ENCODE peak calls at places on chromosomes 12 and 14, in six cellular contexts. V is GM12878, P is cardiac fibroblast, A is endothelial cell, X is WTC11, U is BE2C. D is an unnamed sample.

GRCh38 chr12:6039894-6040601 is 84.4 kb downstream of the VWF start:
- DNase-seq in V (no peak), P (peak; percentile 82), A (peak; percentile 65), X (peak; percentile 60), U (peak; percentile 72), D (peak; percentile 71)

GRCh38 chr12:109730306-109731145 is 16.9 kb downstream of the FAM222A start:
- DNase-seq in V (no peak), P (no peak), A (no peak), X (no peak), U (peak; percentile 8), D (no peak)

GRCh38 chr12:28086521-28086920 is 103.7 kb upstream of the CCDC91 start:
- DNase-seq in V (no peak), P (no peak), A (no peak), X (no peak), U (no peak), D (no peak)

GRCh38 chr14:53190938-53191337 is 37.8 kb upstream of the DDHD1 start:
- DNase-seq in V (no peak), P (peak; percentile 35), A (no peak), X (no peak), U (no peak), D (no peak)

GRCh38 chr12:66011731-66012130 is 118.8 kb downstream of the LLPH start:
- DNase-seq in V (no peak), P (peak; percentile 54), A (no peak), X (no peak), U (no peak), D (no peak)

GRCh38 chr12:108633534-108634224 is at the start of gene SELPLG:
- DNase-seq in V (peak; percentile 99), P (no peak), A (no peak), X (no peak), U (no peak), D (no peak)

GRCh38 chr12:68788554-68789143 is 19.3 kb upstream of the MDM2 start:
- DNase-seq in V (no peak), P (no peak), A (no peak), X (no peak), U (no peak), D (no peak)

GRCh38 chr12:131085125-131085815 is 131.6 kb downstream of the ADGRD1 start:
- DNase-seq in V (no peak), P (no peak), A (no peak), X (peak; percentile 5), U (peak; percentile 2), D (no peak)

GRCh38 chr14:31717294-31718085 is 156.3 kb downstream of the NUBPL start:
- DNase-seq in V (no peak), P (peak; percentile 24), A (no peak), X (no peak), U (no peak), D (no peak)

GRCh38 chr12:17342381-17342961 is 736.5 kb upstream of the LMO3 start:
- DNase-seq in V (no peak), P (no peak), A (no peak), X (no peak), U (no peak), D (no peak)

GRCh38 chr12:107992870-107993451 is 136.1 kb upstream of the WSCD2 start:
- DNase-seq in V (peak; percentile 2), P (peak; percentile 14), A (peak; percentile 49), X (peak; percentile 33), U (peak; percentile 52), D (peak; percentile 44)

GRCh38 chr14:102952276-102952675 is 29.8 kb downstream of the AMN start:
- DNase-seq in V (no peak), P (no peak), A (no peak), X (no peak), U (no peak), D (no peak)

GRCh38 chr14:24425704-24426103 is 3.8 kb downstream of the CBLN3 start:
- DNase-seq in V (no peak), P (peak; percentile 91), A (no peak), X (no peak), U (no peak), D (no peak)

GRCh38 chr14:41280745-41281144 is 325.9 kb upstream of the LRFN5 start:
- DNase-seq in V (no peak), P (peak; percentile 26), A (peak; percentile 5), X (no peak), U (no peak), D (no peak)

GRCh38 chr12:1811281-1811947 is 9.0 kb upstream of the LRTM2 start:
- DNase-seq in V (no peak), P (peak; percentile 36), A (no peak), X (no peak), U (no peak), D (no peak)

GRCh38 chr14:26856832-26857508 is 259.1 kb upstream of the NOVA1 start:
- DNase-seq in V (no peak), P (peak; percentile 63), A (no peak), X (no peak), U (no peak), D (no peak)

GRCh38 chr14:56659964-56660551 is 80.5 kb downstream of the TMEM260 start:
- DNase-seq in V (no peak), P (peak; percentile 63), A (no peak), X (no peak), U (no peak), D (no peak)

GRCh38 chr14:91103116-91103515 is 10.8 kb upstream of the DGLUCY start:
- DNase-seq in V (no peak), P (peak; percentile 48), A (no peak), X (no peak), U (no peak), D (no peak)

GRCh38 chr12:94867066-94867855 is 136.2 kb downstream of the NDUFA12 start:
- DNase-seq in V (no peak), P (no peak), A (no peak), X (no peak), U (no peak), D (no peak)

GRCh38 chr12:47033081-47033480 is 46.3 kb upstream of the PCED1B start:
- DNase-seq in V (no peak), P (peak; percentile 48), A (no peak), X (peak; percentile 12), U (no peak), D (no peak)

GRCh38 chr14:64416348-64416932 is 28.3 kb downstream of the MTHFD1 start:
- DNase-seq in V (no peak), P (peak; percentile 31), A (no peak), X (no peak), U (no peak), D (no peak)

GRCh38 chr14:98507269-98507668 is 764.7 kb downstream of the BCL11B start:
- DNase-seq in V (no peak), P (no peak), A (no peak), X (no peak), U (no peak), D (no peak)

DNA sequence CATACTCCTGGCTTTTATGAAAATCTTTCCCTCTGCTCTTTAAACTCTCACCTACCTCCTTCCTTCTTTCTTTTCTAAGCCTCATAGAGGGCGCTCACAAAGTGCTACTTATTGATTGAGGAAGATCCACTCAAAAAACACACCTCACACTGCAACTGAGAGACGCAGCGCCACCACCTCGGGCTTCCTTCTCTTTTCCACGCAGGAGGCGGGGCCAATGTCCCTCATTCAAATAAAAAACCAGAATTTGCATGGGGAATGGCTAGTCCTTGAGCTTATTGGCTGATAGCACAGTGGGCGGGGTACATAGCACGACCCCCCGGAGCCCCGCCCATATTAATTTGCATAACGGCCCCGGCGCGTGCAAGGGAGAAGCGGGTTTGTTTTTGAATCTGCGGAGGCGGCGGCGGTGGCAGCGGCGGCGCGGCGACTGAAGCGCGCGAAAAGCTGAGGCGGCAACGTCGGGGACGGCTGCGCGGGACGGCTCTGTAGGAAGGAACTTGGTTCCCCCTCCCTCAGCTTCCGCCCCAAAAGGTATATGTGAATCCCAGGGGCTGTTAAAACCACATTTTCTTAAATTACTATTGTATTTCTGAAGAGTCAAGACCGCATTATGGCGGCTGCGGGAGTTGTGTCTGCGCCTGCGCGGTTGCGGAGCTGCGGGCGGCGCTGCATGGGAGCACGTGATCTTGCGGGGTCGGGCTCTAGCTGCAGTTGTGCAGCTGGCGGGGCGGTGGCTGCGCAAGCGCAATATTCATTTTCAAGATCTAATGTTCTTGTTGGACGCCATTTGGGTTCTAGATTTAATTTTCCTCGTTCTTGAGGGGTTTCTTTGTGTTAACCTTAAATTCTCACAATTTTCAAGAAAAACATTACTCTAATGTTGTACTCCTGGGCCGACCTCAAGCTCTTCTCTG is at the start of gene ATF7IP:
- DNase-seq in V (peak; percentile 83), P (peak; percentile 99), A (peak; percentile 93), X (peak; percentile 95), U (peak; percentile 96), D (peak; percentile 90)
- TF ChIP-seq CTCF in V (peak; percentile 27), P (peak; percentile 29), A (no peak), X (no peak), U (peak; percentile 36), D (no peak)

GRCh38 chr14:36662258-36662542 is 540 bp downstream of the PAX9 start:
- DNase-seq in V (no peak), P (no peak), A (no peak), X (no peak), U (no peak), D (no peak)

GRCh38 chr14:36664322-36665193 is 2.9 kb downstream of the PAX9 start:
- DNase-seq in V (no peak), P (no peak), A (no peak), X (no peak), U (no peak), D (no peak)

GRCh38 chr14:36661506-36662257 is at the start of gene PAX9:
- DNase-seq in V (peak; percentile 23), P (peak; percentile 36), A (peak; percentile 89), X (peak; percentile 96), U (peak; percentile 43), D (peak; percentile 92)

GRCh38 chr14:36663404-36664321 is 2.0 kb downstream of the PAX9 start:
- DNase-seq in V (no peak), P (no peak), A (no peak), X (peak; percentile 66), U (no peak), D (peak; percentile 57)

GRCh38 chr14:36662543-36663403 is 1.1 kb downstream of the PAX9 start:
- DNase-seq in V (no peak), P (no peak), A (peak; percentile 44), X (peak; percentile 49), U (no peak), D (peak; percentile 57)
- TF ChIP-seq CTCF in V (no peak), P (no peak), A (no peak), X (no peak), U (no peak), D (peak; percentile 20)

GRCh38 chr12:25472453-25472852 is 80.6 kb downstream of the LMNTD1 start:
- DNase-seq in V (no peak), P (no peak), A (no peak), X (no peak), U (no peak), D (no peak)
- TF ChIP-seq CTCF in V (no peak), P (no peak), A (no peak), X (no peak), U (no peak), D (no peak)

GRCh38 chr12:82025462-82025861 is 266.3 kb upstream of the PPFIA2 start:
- DNase-seq in V (no peak), P (no peak), A (no peak), X (no peak), U (no peak), D (no peak)

GRCh38 chr12:82015623-82016347 is 256.6 kb upstream of the PPFIA2 start:
- DNase-seq in V (peak; percentile 16), P (no peak), A (no peak), X (no peak), U (no peak), D (no peak)

DNA sequence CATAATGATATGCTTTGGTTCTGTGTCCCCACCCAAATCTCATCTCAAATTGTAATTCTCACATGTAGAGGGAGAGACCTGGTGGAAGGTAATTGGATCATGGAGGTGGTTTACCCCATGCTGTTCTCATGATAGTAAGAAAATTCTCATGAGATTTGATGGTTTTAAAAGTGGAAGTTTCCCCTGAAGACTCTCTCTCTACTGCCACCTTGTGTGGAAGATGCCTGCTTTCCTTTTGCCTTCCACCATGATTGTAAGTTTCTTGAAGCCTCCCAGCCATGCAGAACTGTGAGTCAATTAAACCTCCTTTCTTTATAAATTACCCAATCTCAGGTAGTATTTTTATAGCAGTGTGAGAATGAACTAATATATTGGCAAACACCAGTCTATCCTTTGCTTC is 260.4 kb upstream of the PPFIA2 start:
- DNase-seq in V (no peak), P (peak; percentile 13), A (no peak), X (no peak), U (no peak), D (no peak)
- TF ChIP-seq CTCF in V (no peak), P (no peak), A (no peak), X (peak; percentile 30), U (peak; percentile 27), D (peak; percentile 28)

D was measured in nephron progenitor cell.